ENCODE peak calls at places on chromosomes 5 and 9, in four cellular contexts. One of them, this sample, is unnamed.
A peak's percentile ranks its signal among the peaks of the same experiment; 100 is the strongest.

GRCh38 chr9:81317223-81317622 is 372.1 kb downstream of the TLE1 start:
- DNase-seq in HT1080: no peak
- DNase-seq in iris pigment epithelial cell: no peak
- DNase-seq in type B pancreatic cell: no peak
- DNase-seq in this sample: no peak

GRCh38 chr5:84478603-84479002 is 93.9 kb upstream of the EDIL3 start:
- DNase-seq in HT1080: peak; percentile 42
- DNase-seq in type B pancreatic cell: no peak
- DNase-seq in iris pigment epithelial cell: peak; percentile 16
- DNase-seq in this sample: no peak

GRCh38 chr5:143931389-143931984 is 119.5 kb downstream of the HMHB1 start:
- DNase-seq in HT1080: no peak
- DNase-seq in iris pigment epithelial cell: no peak
- DNase-seq in type B pancreatic cell: no peak
- DNase-seq in this sample: no peak

GRCh38 chr9:14373319-14373632 is 59.3 kb upstream of the NFIB start:
- DNase-seq in HT1080: no peak
- DNase-seq in iris pigment epithelial cell: peak; percentile 31
- DNase-seq in type B pancreatic cell: no peak
- DNase-seq in this sample: no peak

GRCh38 chr5:154368041-154368800 is 77.6 kb upstream of the SAP30L start:
- DNase-seq in type B pancreatic cell: no peak
- DNase-seq in iris pigment epithelial cell: peak; percentile 98
- DNase-seq in HT1080: peak; percentile 97
- DNase-seq in this sample: peak; percentile 95

GRCh38 chr5:30572279-30572678 is 621.2 kb upstream of the CDH6 start:
- DNase-seq in HT1080: peak; percentile 46
- DNase-seq in iris pigment epithelial cell: peak; percentile 31
- DNase-seq in type B pancreatic cell: no peak
- DNase-seq in this sample: no peak

GRCh38 chr5:66239034-66239433 is 94.9 kb downstream of the SREK1 start:
- DNase-seq in type B pancreatic cell: no peak
- DNase-seq in iris pigment epithelial cell: no peak
- DNase-seq in HT1080: peak; percentile 47
- DNase-seq in this sample: peak; percentile 17

GRCh38 chr5:33153373-33153772 is 287.4 kb upstream of the TARS1 start:
- DNase-seq in type B pancreatic cell: no peak
- DNase-seq in iris pigment epithelial cell: no peak
- DNase-seq in HT1080: no peak
- DNase-seq in this sample: no peak

GRCh38 chr9:133740891-133741290 is 2.7 kb upstream of the SARDH start:
- DNase-seq in type B pancreatic cell: peak; percentile 62
- DNase-seq in HT1080: no peak
- DNase-seq in iris pigment epithelial cell: no peak
- DNase-seq in this sample: no peak

GRCh38 chr9:119369670-119370366 is 583 bp upstream of the BRINP1 start:
- DNase-seq in iris pigment epithelial cell: no peak
- DNase-seq in HT1080: no peak
- DNase-seq in type B pancreatic cell: no peak
- DNase-seq in this sample: no peak

GRCh38 chr9:88960632-88961031 is 30.6 kb upstream of the S1PR3 start:
- DNase-seq in type B pancreatic cell: no peak
- DNase-seq in iris pigment epithelial cell: no peak
- DNase-seq in HT1080: no peak
- DNase-seq in this sample: no peak

GRCh38 chr9:130530932-130531331 is 48.4 kb upstream of the FUBP3 start:
- DNase-seq in type B pancreatic cell: no peak
- DNase-seq in HT1080: no peak
- DNase-seq in iris pigment epithelial cell: peak; percentile 54
- DNase-seq in this sample: peak; percentile 47

GRCh38 chr9:133137451-133138231 is 16.6 kb upstream of the RALGDS start:
- DNase-seq in iris pigment epithelial cell: no peak
- DNase-seq in type B pancreatic cell: no peak
- DNase-seq in HT1080: no peak
- DNase-seq in this sample: no peak

GRCh38 chr5:150544606-150545219 is 36.8 kb downstream of the NDST1 start:
- DNase-seq in HT1080: peak; percentile 53
- DNase-seq in type B pancreatic cell: no peak
- DNase-seq in iris pigment epithelial cell: peak; percentile 41
- DNase-seq in this sample: peak; percentile 45

GRCh38 chr5:113663879-113664278 is 150.4 kb downstream of the YTHDC2 start:
- DNase-seq in HT1080: peak; percentile 56
- DNase-seq in type B pancreatic cell: no peak
- DNase-seq in iris pigment epithelial cell: peak; percentile 43
- DNase-seq in this sample: peak; percentile 48

GRCh38 chr9:136526625-136527066 is 19.2 kb downstream of the NOTCH1 start:
- DNase-seq in type B pancreatic cell: no peak
- DNase-seq in iris pigment epithelial cell: no peak
- DNase-seq in HT1080: no peak
- DNase-seq in this sample: no peak

GRCh38 chr5:1282139-1282992 is 12.5 kb downstream of the TERT start:
- DNase-seq in HT1080: no peak
- DNase-seq in iris pigment epithelial cell: no peak
- DNase-seq in type B pancreatic cell: peak; percentile 50
- DNase-seq in this sample: peak; percentile 20

GRCh38 chr9:16333697-16334096 is 536.8 kb downstream of the BNC2 start:
- DNase-seq in HT1080: no peak
- DNase-seq in iris pigment epithelial cell: no peak
- DNase-seq in type B pancreatic cell: no peak
- DNase-seq in this sample: no peak

GRCh38 chr9:113857875-113858274 is 18.2 kb upstream of the ZNF618 start:
- DNase-seq in HT1080: no peak
- DNase-seq in type B pancreatic cell: no peak
- DNase-seq in iris pigment epithelial cell: peak; percentile 16
- DNase-seq in this sample: no peak

GRCh38 chr5:98770911-98771322 is 2.5 kb upstream of the RGMB start:
- DNase-seq in type B pancreatic cell: no peak
- DNase-seq in HT1080: peak; percentile 47
- DNase-seq in iris pigment epithelial cell: peak; percentile 44
- DNase-seq in this sample: peak; percentile 46

GRCh38 chr5:11619339-11620028 is 284.8 kb downstream of the CTNND2 start:
- DNase-seq in HT1080: peak; percentile 40
- DNase-seq in type B pancreatic cell: no peak
- DNase-seq in iris pigment epithelial cell: no peak
- DNase-seq in this sample: no peak

GRCh38 chr9:75149841-75150241 is 61.5 kb downstream of the OSTF1 start:
- DNase-seq in type B pancreatic cell: no peak
- DNase-seq in iris pigment epithelial cell: peak; percentile 38
- DNase-seq in HT1080: no peak
- DNase-seq in this sample: no peak

GRCh38 chr9:13719981-13720380 is 440.5 kb upstream of the MPDZ start:
- DNase-seq in iris pigment epithelial cell: peak; percentile 97
- DNase-seq in HT1080: peak; percentile 21
- DNase-seq in type B pancreatic cell: no peak
- DNase-seq in this sample: peak; percentile 5

GRCh38 chr9:129560849-129561248 is 60.1 kb downstream of the C9orf50 start:
- DNase-seq in type B pancreatic cell: no peak
- DNase-seq in HT1080: no peak
- DNase-seq in iris pigment epithelial cell: no peak
- DNase-seq in this sample: no peak

This sample was measured in HCEC 1CT.